ENCODE peak calls at places on chromosomes 2 and 18, in six cellular contexts. One of them, this sample, is unnamed.
A peak's percentile ranks its signal among the peaks of the same experiment; 100 is the strongest.

GRCh38 chr2:64214281-64215115 is 70.3 kb upstream of the PELI1 start:
- DNase-seq in fibroblast of lung: no peak
- DNase-seq in PC-9: peak; percentile 62
- DNase-seq in uterus: peak; percentile 38
- DNase-seq in right cardiac atrium: no peak
- DNase-seq in activated naive CD8-positive, alpha-beta T cell treated with anti-CD3 and anti-CD28 coated beads, Interleukin-2, amount 50 U/mL, for 24 hours: no peak
- DNase-seq in this sample: peak; percentile 41

GRCh38 chr2:3104261-3104660 is 273.4 kb downstream of the EIPR1 start:
- DNase-seq in fibroblast of lung: no peak
- DNase-seq in PC-9: no peak
- DNase-seq in uterus: no peak
- DNase-seq in right cardiac atrium: no peak
- DNase-seq in activated naive CD8-positive, alpha-beta T cell treated with anti-CD3 and anti-CD28 coated beads, Interleukin-2, amount 50 U/mL, for 24 hours: no peak
- DNase-seq in this sample: no peak

GRCh38 chr2:177242136-177242987 is 22.2 kb downstream of the NFE2L2 start:
- DNase-seq in fibroblast of lung: peak; percentile 97
- DNase-seq in PC-9: peak; percentile 99
- DNase-seq in uterus: no peak
- DNase-seq in right cardiac atrium: no peak
- DNase-seq in activated naive CD8-positive, alpha-beta T cell treated with anti-CD3 and anti-CD28 coated beads, Interleukin-2, amount 50 U/mL, for 24 hours: no peak
- DNase-seq in this sample: no peak

GRCh38 chr2:55138546-55139288 is 88.5 kb upstream of the RTN4 start:
- DNase-seq in fibroblast of lung: no peak
- DNase-seq in PC-9: no peak
- DNase-seq in uterus: no peak
- DNase-seq in right cardiac atrium: no peak
- DNase-seq in activated naive CD8-positive, alpha-beta T cell treated with anti-CD3 and anti-CD28 coated beads, Interleukin-2, amount 50 U/mL, for 24 hours: no peak
- DNase-seq in this sample: no peak

GRCh38 chr2:102488063-102488462 is 15.0 kb downstream of the SLC9A4 start:
- DNase-seq in fibroblast of lung: peak; percentile 79
- DNase-seq in PC-9: peak; percentile 99
- DNase-seq in uterus: no peak
- DNase-seq in right cardiac atrium: no peak
- DNase-seq in activated naive CD8-positive, alpha-beta T cell treated with anti-CD3 and anti-CD28 coated beads, Interleukin-2, amount 50 U/mL, for 24 hours: no peak
- DNase-seq in this sample: no peak

GRCh38 chr2:83665894-83666293 is 793.2 kb downstream of the SUCLG1 start:
- DNase-seq in fibroblast of lung: peak; percentile 63
- DNase-seq in PC-9: no peak
- DNase-seq in uterus: no peak
- DNase-seq in right cardiac atrium: no peak
- DNase-seq in activated naive CD8-positive, alpha-beta T cell treated with anti-CD3 and anti-CD28 coated beads, Interleukin-2, amount 50 U/mL, for 24 hours: no peak
- DNase-seq in this sample: no peak

GRCh38 chr2:121297217-121297830 is 12.3 kb upstream of the TFCP2L1 start:
- DNase-seq in fibroblast of lung: peak; percentile 12
- DNase-seq in PC-9: peak; percentile 49
- DNase-seq in uterus: no peak
- DNase-seq in right cardiac atrium: no peak
- DNase-seq in activated naive CD8-positive, alpha-beta T cell treated with anti-CD3 and anti-CD28 coated beads, Interleukin-2, amount 50 U/mL, for 24 hours: no peak
- DNase-seq in this sample: no peak

GRCh38 chr18:37668971-37669747 is 103.6 kb upstream of the CELF4 start:
- DNase-seq in fibroblast of lung: no peak
- DNase-seq in PC-9: no peak
- DNase-seq in uterus: no peak
- DNase-seq in right cardiac atrium: no peak
- DNase-seq in activated naive CD8-positive, alpha-beta T cell treated with anti-CD3 and anti-CD28 coated beads, Interleukin-2, amount 50 U/mL, for 24 hours: no peak
- DNase-seq in this sample: no peak

GRCh38 chr2:226618875-226619605 is 180.6 kb downstream of the IRS1 start:
- DNase-seq in fibroblast of lung: peak; percentile 71
- DNase-seq in PC-9: no peak
- DNase-seq in uterus: no peak
- DNase-seq in right cardiac atrium: no peak
- DNase-seq in activated naive CD8-positive, alpha-beta T cell treated with anti-CD3 and anti-CD28 coated beads, Interleukin-2, amount 50 U/mL, for 24 hours: no peak
- DNase-seq in this sample: no peak

This sample was measured in germinal center.